ENCODE peak calls at places on chromosomes 5 and 9, in six cellular contexts. W is BJ; L is CD4-positive, alpha-beta T cell; F is colonic mucosa; Q is choroid plexus epithelial cell; D is thyroid gland. E is an unnamed sample.

GRCh38 chr9:132099741-132100407 is 20.2 kb upstream of the MED27 start:
- DNase-seq in W (no peak), L (no peak), F (no peak), Q (no peak), D (no peak), E (no peak)

GRCh38 chr9:11933926-11934325 is 759.3 kb upstream of the TYRP1 start:
- DNase-seq in W (no peak), L (no peak), F (no peak), Q (peak), D (no peak), E (no peak)

GRCh38 chr9:136228107-136228875 is 17.3 kb downstream of the QSOX2 start:
- DNase-seq in W (no peak), L (no peak), F (no peak), Q (peak), D (no peak), E (no peak)

GRCh38 chr9:68749579-68750159 is 44.6 kb downstream of the PIP5K1B start:
- DNase-seq in W (no peak), L (no peak), F (no peak), Q (no peak), D (no peak), E (no peak)

GRCh38 chr9:122144836-122145235 is 14.7 kb downstream of the NDUFA8 start:
- DNase-seq in W (no peak), L (no peak), F (no peak), Q (peak), D (no peak), E (peak)

GRCh38 chr5:53114988-53115387 is 5.4 kb upstream of the MOCS2 start:
- DNase-seq in W (no peak), L (no peak), F (no peak), Q (peak), D (no peak), E (no peak)

GRCh38 chr9:114430443-114430842 is 42.7 kb upstream of the AKNA start:
- DNase-seq in W (no peak), L (no peak), F (no peak), Q (no peak), D (no peak), E (no peak)

GRCh38 chr5:173323799-173324114 is 4.5 kb downstream of the STC2 start:
- DNase-seq in W (no peak), L (no peak), F (no peak), Q (no peak), D (peak), E (no peak)

GRCh38 chr9:96612105-96612965 is 7.3 kb downstream of the CDC14B start:
- DNase-seq in W (peak), L (no peak), F (peak), Q (peak), D (peak), E (peak)